ENCODE peak calls at places on chromosome 16, in seven cellular contexts. C, E, T, A, M, L and P are unnamed samples.

GRCh38 chr16:53726625-53727024 is 22.7 kb downstream of the FTO start:
- DNase-seq in C (no peak), E (no peak), T (no peak), A (no peak), M (no peak), L (peak; percentile 34), P (no peak)

GRCh38 chr16:89423709-89424260 is 66.6 kb downstream of the ANKRD11 start:
- DNase-seq in C (no peak), E (no peak), T (no peak), A (no peak), M (no peak), L (no peak), P (no peak)

GRCh38 chr16:50466170-50466569 is 82.0 kb upstream of the NKD1 start:
- DNase-seq in C (no peak), E (no peak), T (no peak), A (no peak), M (no peak), L (no peak), P (no peak)

GRCh38 chr16:4604401-4604800 is 10.3 kb downstream of the UBALD1 start:
- DNase-seq in C (no peak), E (no peak), T (no peak), A (no peak), M (no peak), L (no peak), P (no peak)

GRCh38 chr16:67822511-67822910 is 15.8 kb downstream of the TSNAXIP1 start:
- DNase-seq in C (no peak), E (peak; percentile 34), T (no peak), A (no peak), M (no peak), L (peak; percentile 30), P (no peak)

GRCh38 chr16:47660540-47660939 is 199.4 kb downstream of the PHKB start:
- DNase-seq in C (no peak), E (no peak), T (no peak), A (no peak), M (no peak), L (no peak), P (no peak)

GRCh38 chr16:50316848-50317630 is 50.7 kb downstream of the ADCY7 start:
- DNase-seq in C (no peak), E (peak; percentile 78), T (no peak), A (no peak), M (no peak), L (no peak), P (no peak)

GRCh38 chr16:12341423-12341822 is 364.9 kb downstream of the SNX29 start:
- DNase-seq in C (no peak), E (peak; percentile 28), T (no peak), A (no peak), M (no peak), L (peak; percentile 69), P (peak; percentile 29)

GRCh38 chr16:606656-607307 is 16.9 kb downstream of the RAB40C start:
- DNase-seq in C (no peak), E (no peak), T (no peak), A (no peak), M (no peak), L (no peak), P (no peak)

GRCh38 chr16:56199164-56199563 is 7.9 kb downstream of the GNAO1 start:
- DNase-seq in C (no peak), E (no peak), T (no peak), A (no peak), M (no peak), L (no peak), P (no peak)

GRCh38 chr16:1610841-1611653 is 825 bp downstream of the IFT140 start:
- DNase-seq in C (no peak), E (peak; percentile 13), T (no peak), A (no peak), M (no peak), L (peak; percentile 81), P (no peak)

GRCh38 chr16:79911660-79912059 is 311.1 kb upstream of the MAF start:
- DNase-seq in C (no peak), E (no peak), T (no peak), A (no peak), M (no peak), L (no peak), P (no peak)

GRCh38 chr16:53626161-53626560 is 77.5 kb downstream of the RPGRIP1L start:
- DNase-seq in C (no peak), E (no peak), T (no peak), A (no peak), M (no peak), L (no peak), P (no peak)

GRCh38 chr16:68396481-68396880 is 51.8 kb downstream of the SMPD3 start:
- DNase-seq in C (peak; percentile 49), E (peak; percentile 78), T (peak; percentile 56), A (peak; percentile 28), M (no peak), L (no peak), P (peak; percentile 67)

GRCh38 chr16:27174007-27174406 is 29.3 kb upstream of the KDM8 start:
- DNase-seq in C (no peak), E (no peak), T (peak; percentile 43), A (no peak), M (no peak), L (no peak), P (no peak)

GRCh38 chr16:66360624-66361324 is 5.7 kb upstream of the CDH5 start:
- DNase-seq in C (no peak), E (no peak), T (no peak), A (no peak), M (no peak), L (no peak), P (peak; percentile 39)

GRCh38 chr16:4064950-4065352 is 51.3 kb downstream of the ADCY9 start:
- DNase-seq in C (no peak), E (no peak), T (peak; percentile 19), A (no peak), M (no peak), L (no peak), P (no peak)

GRCh38 chr16:68400083-68400923 is 48.0 kb downstream of the SMPD3 start:
- DNase-seq in C (no peak), E (no peak), T (no peak), A (no peak), M (no peak), L (no peak), P (no peak)

GRCh38 chr16:88527186-88527936 is 42.8 kb upstream of the ZC3H18 start:
- DNase-seq in C (peak; percentile 59), E (peak; percentile 60), T (peak; percentile 48), A (no peak), M (no peak), L (no peak), P (peak; percentile 86)

GRCh38 chr16:2473425-2473926 is 1.5 kb upstream of the TBC1D24 start:
- DNase-seq in C (no peak), E (no peak), T (no peak), A (no peak), M (no peak), L (no peak), P (no peak)